ENCODE peak calls at places on chromosomes 16 and 17, in six cellular contexts. One of them, this sample, is unnamed.
A peak's percentile ranks its signal among the peaks of the same experiment; 100 is the strongest.

GRCh38 chr17:50533720-50534148 is 1.2 kb downstream of the EPN3 start:
- DNase-seq in fibroblast of lung: peak; percentile 53
- DNase-seq in IMR-90: peak; percentile 33
- DNase-seq in mammary epithelial cell: no peak
- DNase-seq in endothelial cell of umbilical vein: peak; percentile 19
- DNase-seq in H9: no peak
- DNase-seq in this sample: peak; percentile 92

GRCh38 chr16:81517150-81517499 is 72.5 kb downstream of the CMIP start:
- DNase-seq in H9: no peak
- DNase-seq in endothelial cell of umbilical vein: no peak
- DNase-seq in mammary epithelial cell: no peak
- DNase-seq in fibroblast of lung: no peak
- DNase-seq in IMR-90: no peak
- DNase-seq in this sample: peak; percentile 15

GRCh38 chr16:28104404-28104803 is 40.9 kb upstream of the GSG1L start:
- DNase-seq in H9: no peak
- DNase-seq in fibroblast of lung: no peak
- DNase-seq in endothelial cell of umbilical vein: no peak
- DNase-seq in mammary epithelial cell: no peak
- DNase-seq in IMR-90: no peak
- DNase-seq in this sample: no peak

GRCh38 chr17:58278661-58279015 is 2.1 kb downstream of the MPO start:
- DNase-seq in fibroblast of lung: no peak
- DNase-seq in H9: no peak
- DNase-seq in endothelial cell of umbilical vein: peak; percentile 21
- DNase-seq in IMR-90: no peak
- DNase-seq in mammary epithelial cell: no peak
- DNase-seq in this sample: peak; percentile 88

GRCh38 chr16:57694191-57694555 is 433 bp upstream of the DRC7 start:
- DNase-seq in endothelial cell of umbilical vein: no peak
- DNase-seq in IMR-90: no peak
- DNase-seq in mammary epithelial cell: no peak
- DNase-seq in H9: no peak
- DNase-seq in fibroblast of lung: no peak
- DNase-seq in this sample: no peak

GRCh38 chr17:1627219-1627986 is 1.2 kb downstream of the SLC43A2 start:
- DNase-seq in mammary epithelial cell: no peak
- DNase-seq in IMR-90: no peak
- DNase-seq in endothelial cell of umbilical vein: no peak
- DNase-seq in H9: peak; percentile 60
- DNase-seq in fibroblast of lung: no peak
- DNase-seq in this sample: peak; percentile 59

GRCh38 chr17:39935896-39936295 is 8.4 kb downstream of the LRRC3C start:
- DNase-seq in IMR-90: peak; percentile 55
- DNase-seq in H9: no peak
- DNase-seq in mammary epithelial cell: no peak
- DNase-seq in endothelial cell of umbilical vein: no peak
- DNase-seq in fibroblast of lung: no peak
- DNase-seq in this sample: peak; percentile 83

GRCh38 chr17:74922694-74923537 is at the start of gene USH1G:
- DNase-seq in IMR-90: no peak
- DNase-seq in endothelial cell of umbilical vein: no peak
- DNase-seq in mammary epithelial cell: no peak
- DNase-seq in H9: peak; percentile 60
- DNase-seq in fibroblast of lung: peak; percentile 4
- DNase-seq in this sample: no peak

GRCh38 chr17:50956750-50957523 is 90.8 kb upstream of the TOB1 start:
- DNase-seq in mammary epithelial cell: peak; percentile 39
- DNase-seq in fibroblast of lung: peak; percentile 56
- DNase-seq in endothelial cell of umbilical vein: peak; percentile 44
- DNase-seq in IMR-90: peak; percentile 54
- DNase-seq in H9: peak; percentile 92
- DNase-seq in this sample: peak; percentile 92

GRCh38 chr16:30437511-30438046 is 7.7 kb upstream of the DCTPP1 start:
- DNase-seq in H9: no peak
- DNase-seq in fibroblast of lung: no peak
- DNase-seq in endothelial cell of umbilical vein: no peak
- DNase-seq in IMR-90: no peak
- DNase-seq in mammary epithelial cell: no peak
- DNase-seq in this sample: no peak

GRCh38 chr17:67585077-67585602 is 132.6 kb upstream of the NOL11 start:
- DNase-seq in mammary epithelial cell: peak; percentile 4
- DNase-seq in IMR-90: peak; percentile 40
- DNase-seq in fibroblast of lung: peak; percentile 15
- DNase-seq in H9: no peak
- DNase-seq in endothelial cell of umbilical vein: peak; percentile 40
- DNase-seq in this sample: no peak

GRCh38 chr16:85311741-85312140 is 199.5 kb upstream of the CIBAR2 start:
- DNase-seq in fibroblast of lung: no peak
- DNase-seq in H9: no peak
- DNase-seq in endothelial cell of umbilical vein: no peak
- DNase-seq in mammary epithelial cell: no peak
- DNase-seq in IMR-90: no peak
- DNase-seq in this sample: no peak

GRCh38 chr17:17666111-17666714 is 15.0 kb upstream of the RAI1 start:
- DNase-seq in IMR-90: peak; percentile 82
- DNase-seq in H9: no peak
- DNase-seq in mammary epithelial cell: peak; percentile 82
- DNase-seq in fibroblast of lung: peak; percentile 68
- DNase-seq in endothelial cell of umbilical vein: no peak
- DNase-seq in this sample: peak; percentile 88

GRCh38 chr17:8463089-8463488 is 27.4 kb downstream of the NDEL1 start:
- DNase-seq in mammary epithelial cell: peak; percentile 12
- DNase-seq in H9: no peak
- DNase-seq in endothelial cell of umbilical vein: no peak
- DNase-seq in fibroblast of lung: no peak
- DNase-seq in IMR-90: peak; percentile 13
- DNase-seq in this sample: no peak

GRCh38 chr17:65975878-65976277 is 216.1 kb downstream of the CEP112 start:
- DNase-seq in H9: no peak
- DNase-seq in IMR-90: no peak
- DNase-seq in mammary epithelial cell: no peak
- DNase-seq in endothelial cell of umbilical vein: no peak
- DNase-seq in fibroblast of lung: no peak
- DNase-seq in this sample: no peak

GRCh38 chr17:6402258-6402657 is 32.7 kb downstream of the AIPL1 start:
- DNase-seq in fibroblast of lung: no peak
- DNase-seq in mammary epithelial cell: no peak
- DNase-seq in IMR-90: no peak
- DNase-seq in endothelial cell of umbilical vein: no peak
- DNase-seq in H9: no peak
- DNase-seq in this sample: no peak

GRCh38 chr16:49921791-49922456 is 66.0 kb upstream of the ZNF423 start:
- DNase-seq in endothelial cell of umbilical vein: peak; percentile 52
- DNase-seq in fibroblast of lung: peak; percentile 39
- DNase-seq in IMR-90: peak; percentile 17
- DNase-seq in H9: peak; percentile 89
- DNase-seq in mammary epithelial cell: peak; percentile 9
- DNase-seq in this sample: peak; percentile 87

GRCh38 chr17:79835953-79836951 is 3.0 kb downstream of the CBX4 start:
- DNase-seq in mammary epithelial cell: no peak
- DNase-seq in endothelial cell of umbilical vein: no peak
- DNase-seq in H9: peak; percentile 100
- DNase-seq in IMR-90: peak; percentile 19
- DNase-seq in fibroblast of lung: peak; percentile 63
- DNase-seq in this sample: peak; percentile 93

GRCh38 chr16:26777821-26778220 is 288.9 kb upstream of the C16orf82 start:
- DNase-seq in mammary epithelial cell: no peak
- DNase-seq in fibroblast of lung: no peak
- DNase-seq in IMR-90: no peak
- DNase-seq in H9: no peak
- DNase-seq in endothelial cell of umbilical vein: no peak
- DNase-seq in this sample: no peak

GRCh38 chr16:69190598-69190997 is 3.6 kb downstream of the SNTB2 start:
- DNase-seq in mammary epithelial cell: no peak
- DNase-seq in fibroblast of lung: no peak
- DNase-seq in IMR-90: no peak
- DNase-seq in H9: no peak
- DNase-seq in endothelial cell of umbilical vein: no peak
- DNase-seq in this sample: no peak

GRCh38 chr17:32921013-32921412 is 6.9 kb upstream of the TMEM98 start:
- DNase-seq in IMR-90: no peak
- DNase-seq in fibroblast of lung: no peak
- DNase-seq in H9: no peak
- DNase-seq in mammary epithelial cell: no peak
- DNase-seq in endothelial cell of umbilical vein: no peak
- DNase-seq in this sample: no peak

GRCh38 chr17:41140360-41141132 is at the start of gene KRTAP4-6:
- DNase-seq in endothelial cell of umbilical vein: no peak
- DNase-seq in fibroblast of lung: no peak
- DNase-seq in H9: no peak
- DNase-seq in mammary epithelial cell: peak; percentile 93
- DNase-seq in IMR-90: peak; percentile 86
- DNase-seq in this sample: peak; percentile 78

GRCh38 chr16:626787-627457 is 3.9 kb upstream of the WFIKKN1 start:
- DNase-seq in IMR-90: peak; percentile 97
- DNase-seq in H9: peak; percentile 36
- DNase-seq in mammary epithelial cell: peak; percentile 82
- DNase-seq in endothelial cell of umbilical vein: peak; percentile 79
- DNase-seq in fibroblast of lung: peak; percentile 97
- DNase-seq in this sample: peak; percentile 100

DNA sequence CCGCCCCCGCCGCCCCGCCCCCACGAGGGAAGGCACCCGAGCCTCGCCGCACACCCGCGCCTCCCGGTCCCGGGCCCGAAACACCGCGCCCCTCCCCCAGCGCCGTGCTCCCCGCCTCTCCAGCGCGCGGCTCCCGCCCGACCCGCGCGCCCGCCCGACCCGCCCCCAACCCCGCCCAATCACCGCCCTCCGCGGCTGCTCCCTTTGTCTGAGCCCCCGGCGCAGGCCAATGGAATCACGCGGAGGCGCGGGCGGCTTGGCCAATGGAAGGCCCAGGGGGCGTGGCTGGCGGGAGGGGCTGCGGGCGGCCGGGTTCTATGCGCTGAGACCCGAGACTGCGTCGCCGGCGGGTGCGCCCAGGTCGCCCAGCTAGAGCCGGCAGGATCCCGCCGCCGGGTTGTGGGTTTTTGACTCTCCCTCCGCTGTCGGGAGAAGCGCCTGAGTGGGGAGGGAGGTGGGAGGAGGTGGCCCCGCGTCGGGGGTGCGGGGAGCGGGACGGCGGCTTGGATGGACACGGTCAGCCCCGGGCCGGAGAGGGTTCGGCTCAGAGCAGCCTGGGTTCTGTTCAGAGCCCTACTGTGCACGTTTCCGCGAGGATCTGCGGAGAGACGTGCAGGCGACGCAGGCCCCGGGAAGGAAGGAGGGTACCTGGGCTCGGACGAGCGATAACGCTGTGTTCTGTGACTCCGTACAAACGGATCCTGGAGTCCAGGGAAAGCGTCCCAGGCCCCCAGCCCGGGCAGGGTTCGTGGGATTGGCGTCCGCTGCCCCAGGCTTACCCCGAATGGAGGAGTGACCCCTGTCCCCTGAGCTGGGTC is 49.0 kb upstream of the BAHCC1 start:
- DNase-seq in endothelial cell of umbilical vein: peak; percentile 95
- DNase-seq in mammary epithelial cell: peak; percentile 94
- DNase-seq in fibroblast of lung: peak; percentile 96
- DNase-seq in H9: peak; percentile 99
- DNase-seq in IMR-90: peak; percentile 94
- DNase-seq in this sample: peak; percentile 100
- H2AFZ ChIP-seq in endothelial cell of umbilical vein: peak overlapping the region; percentile 85
- H2AFZ ChIP-seq in mammary epithelial cell: peak overlapping the region; percentile 89
- H2AFZ ChIP-seq in fibroblast of lung: peak overlapping the region; percentile 67
- H2AFZ ChIP-seq in H9: no peak overlapping the region
- H2AFZ ChIP-seq in IMR-90: peak overlapping the region; percentile 94
- H2AFZ ChIP-seq in this sample: peak overlapping the region; percentile 89

GRCh38 chr16:48592839-48593429 is 17.0 kb downstream of the N4BP1 start:
- DNase-seq in IMR-90: no peak
- DNase-seq in H9: no peak
- DNase-seq in fibroblast of lung: no peak
- DNase-seq in mammary epithelial cell: peak; percentile 35
- DNase-seq in endothelial cell of umbilical vein: no peak
- DNase-seq in this sample: no peak

GRCh38 chr16:48590476-48590875 is 19.5 kb downstream of the N4BP1 start:
- DNase-seq in IMR-90: no peak
- DNase-seq in H9: no peak
- DNase-seq in fibroblast of lung: no peak
- DNase-seq in endothelial cell of umbilical vein: no peak
- DNase-seq in mammary epithelial cell: no peak
- DNase-seq in this sample: no peak

GRCh38 chr16:48596326-48596725 is 13.7 kb downstream of the N4BP1 start:
- DNase-seq in mammary epithelial cell: peak; percentile 71
- DNase-seq in IMR-90: no peak
- DNase-seq in fibroblast of lung: no peak
- DNase-seq in H9: no peak
- DNase-seq in endothelial cell of umbilical vein: no peak
- DNase-seq in this sample: no peak

GRCh38 chr16:48597563-48598392 is 12.2 kb downstream of the N4BP1 start:
- DNase-seq in IMR-90: peak; percentile 55
- DNase-seq in mammary epithelial cell: no peak
- DNase-seq in fibroblast of lung: peak; percentile 36
- DNase-seq in endothelial cell of umbilical vein: peak; percentile 46
- DNase-seq in H9: no peak
- DNase-seq in this sample: peak; percentile 51

GRCh38 chr16:48591976-48592375 is 18.0 kb downstream of the N4BP1 start:
- DNase-seq in H9: no peak
- DNase-seq in mammary epithelial cell: no peak
- DNase-seq in IMR-90: no peak
- DNase-seq in fibroblast of lung: no peak
- DNase-seq in endothelial cell of umbilical vein: no peak
- DNase-seq in this sample: no peak
- H3K9me3 ChIP-seq in H9: peaks cover 30% of the 10 kb centered on the region
- H3K9me3 ChIP-seq in mammary epithelial cell: peaks cover 25% of the 10 kb centered on the region
- H3K9me3 ChIP-seq in IMR-90: peaks cover 13% of the 10 kb centered on the region
- H3K9me3 ChIP-seq in fibroblast of lung: no peaks in the 10 kb centered on the region
- H3K9me3 ChIP-seq in endothelial cell of umbilical vein: no peaks in the 10 kb centered on the region
- H3K9me3 ChIP-seq in this sample: peaks cover 9% of the 10 kb centered on the region

GRCh38 chr17:2751482-2751881 is 2.0 kb upstream of the CCDC92B start:
- DNase-seq in endothelial cell of umbilical vein: no peak
- DNase-seq in IMR-90: no peak
- DNase-seq in H9: peak; percentile 67
- DNase-seq in mammary epithelial cell: no peak
- DNase-seq in fibroblast of lung: no peak
- DNase-seq in this sample: peak; percentile 73

GRCh38 chr17:2750721-2751120 is 1.3 kb upstream of the CCDC92B start:
- DNase-seq in H9: no peak
- DNase-seq in fibroblast of lung: no peak
- DNase-seq in endothelial cell of umbilical vein: no peak
- DNase-seq in IMR-90: no peak
- DNase-seq in mammary epithelial cell: no peak
- DNase-seq in this sample: peak; percentile 79

GRCh38 chr17:2745317-2746037 is 4.0 kb downstream of the CCDC92B start:
- DNase-seq in endothelial cell of umbilical vein: no peak
- DNase-seq in fibroblast of lung: no peak
- DNase-seq in H9: no peak
- DNase-seq in IMR-90: no peak
- DNase-seq in mammary epithelial cell: no peak
- DNase-seq in this sample: peak; percentile 27

GRCh38 chr17:2749784-2750181 is 331 bp upstream of the CCDC92B start:
- DNase-seq in IMR-90: peak; percentile 57
- DNase-seq in fibroblast of lung: peak; percentile 58
- DNase-seq in mammary epithelial cell: peak; percentile 67
- DNase-seq in endothelial cell of umbilical vein: peak; percentile 68
- DNase-seq in H9: peak; percentile 93
- DNase-seq in this sample: peak; percentile 100

GRCh38 chr17:2749058-2749783 is at the start of gene CCDC92B:
- DNase-seq in mammary epithelial cell: no peak
- DNase-seq in endothelial cell of umbilical vein: no peak
- DNase-seq in IMR-90: no peak
- DNase-seq in H9: peak; percentile 51
- DNase-seq in fibroblast of lung: no peak
- DNase-seq in this sample: peak; percentile 74
- H3K4me2 ChIP-seq in mammary epithelial cell: peak within 1 kb of the TSS; percentile 73
- H3K4me2 ChIP-seq in endothelial cell of umbilical vein: no peak within 1 kb of the TSS
- H3K4me2 ChIP-seq in IMR-90: no peak within 1 kb of the TSS
- H3K4me2 ChIP-seq in H9: peak within 1 kb of the TSS; percentile 65
- H3K4me2 ChIP-seq in fibroblast of lung: peak within 1 kb of the TSS; percentile 13
- H3K4me2 ChIP-seq in this sample: no peak within 1 kb of the TSS

GRCh38 chr17:57068707-57069106 is 16.3 kb upstream of the AKAP1 start:
- DNase-seq in IMR-90: no peak
- DNase-seq in mammary epithelial cell: no peak
- DNase-seq in fibroblast of lung: no peak
- DNase-seq in endothelial cell of umbilical vein: no peak
- DNase-seq in H9: no peak
- DNase-seq in this sample: no peak
- H2AFZ ChIP-seq in IMR-90: no peak overlapping the region
- H2AFZ ChIP-seq in mammary epithelial cell: peak overlapping the region; percentile 58
- H2AFZ ChIP-seq in fibroblast of lung: no peak overlapping the region
- H2AFZ ChIP-seq in endothelial cell of umbilical vein: no peak overlapping the region
- H2AFZ ChIP-seq in H9: no peak overlapping the region
- H2AFZ ChIP-seq in this sample: no peak overlapping the region